ENCODE peak calls at places on chromosomes 2 and 18, in nine cellular contexts. Z is pancreas, G is adrenal gland, H is astrocyte, U is SJSA1, C is psoas muscle, T is GM23248, O is left ventricle myocardium inferior, J is PC-9. I is an unnamed sample. For H3K36me3, the result is how much of the 10 kb centered on the place peaks cover.

GRCh38 chr18:58247363-58247834 is 203.4 kb downstream of the NEDD4L start:
- DNase-seq in Z (peak), G (no peak), H (peak), U (no peak), C (no peak), T (peak), O (no peak), J (no peak), I (no peak)

GRCh38 chr18:53764086-53764485 is 460.4 kb downstream of the MBD2 start:
- DNase-seq in Z (no peak), G (no peak), H (no peak), U (no peak), C (no peak), T (no peak), O (no peak), J (no peak), I (no peak)

GRCh38 chr2:98912221-98912851 is 23.7 kb downstream of the CRACDL start:
- DNase-seq in Z (peak), G (peak), H (peak), U (no peak), C (peak), T (peak), O (no peak), J (peak), I (no peak)

GRCh38 chr2:200944467-200945394 is 18.7 kb downstream of the ORC2 start:
- DNase-seq in Z (no peak), G (peak), H (peak), U (peak), C (no peak), T (peak), O (no peak), J (peak), I (peak)

GRCh38 chr2:30716117-30716900 is 90.9 kb downstream of the CAPN13 start:
- DNase-seq in Z (no peak), G (no peak), H (no peak), U (no peak), C (no peak), T (no peak), O (no peak), J (no peak), I (no peak)

GRCh38 chr2:39724828-39725144 is 54.3 kb downstream of the THUMPD2 start:
- DNase-seq in Z (no peak), G (no peak), H (peak), U (peak), C (no peak), T (no peak), O (no peak), J (no peak), I (no peak)

GRCh38 chr2:165196411-165196810 is 7.4 kb downstream of the SCN3A start:
- DNase-seq in Z (no peak), G (no peak), H (no peak), U (no peak), C (no peak), T (no peak), O (no peak), J (no peak), I (no peak)

GRCh38 chr2:10039658-10040410 is 3.5 kb upstream of the KLF11 start:
- DNase-seq in Z (peak), G (peak), H (no peak), U (no peak), C (peak), T (peak), O (no peak), J (no peak), I (no peak)

GRCh38 chr2:132929786-132930185 is 259.8 kb upstream of the LYPD1 start:
- DNase-seq in Z (no peak), G (no peak), H (peak), U (no peak), C (no peak), T (no peak), O (no peak), J (no peak), I (no peak)

GRCh38 chr18:57352761-57353136 is 392 bp downstream of the ST8SIA3 start:
- DNase-seq in Z (no peak), G (no peak), H (no peak), U (no peak), C (no peak), T (no peak), O (no peak), J (no peak), I (no peak)

GRCh38 chr2:208545398-208546042 is 138.9 kb downstream of the PTH2R start:
- DNase-seq in Z (no peak), G (no peak), H (no peak), U (no peak), C (no peak), T (no peak), O (no peak), J (no peak), I (peak)

GRCh38 chr2:61283443-61284160 is 121.6 kb downstream of the C2orf74 start:
- DNase-seq in Z (no peak), G (no peak), H (no peak), U (no peak), C (no peak), T (no peak), O (no peak), J (no peak), I (peak)

GRCh38 chr2:61277756-61278155 is 115.8 kb downstream of the C2orf74 start:
- DNase-seq in Z (no peak), G (no peak), H (no peak), U (no peak), C (no peak), T (no peak), O (no peak), J (no peak), I (no peak)

GRCh38 chr2:61287254-61287653 is 125.3 kb downstream of the C2orf74 start:
- DNase-seq in Z (no peak), G (no peak), H (no peak), U (no peak), C (no peak), T (no peak), O (no peak), J (no peak), I (peak)

DNA sequence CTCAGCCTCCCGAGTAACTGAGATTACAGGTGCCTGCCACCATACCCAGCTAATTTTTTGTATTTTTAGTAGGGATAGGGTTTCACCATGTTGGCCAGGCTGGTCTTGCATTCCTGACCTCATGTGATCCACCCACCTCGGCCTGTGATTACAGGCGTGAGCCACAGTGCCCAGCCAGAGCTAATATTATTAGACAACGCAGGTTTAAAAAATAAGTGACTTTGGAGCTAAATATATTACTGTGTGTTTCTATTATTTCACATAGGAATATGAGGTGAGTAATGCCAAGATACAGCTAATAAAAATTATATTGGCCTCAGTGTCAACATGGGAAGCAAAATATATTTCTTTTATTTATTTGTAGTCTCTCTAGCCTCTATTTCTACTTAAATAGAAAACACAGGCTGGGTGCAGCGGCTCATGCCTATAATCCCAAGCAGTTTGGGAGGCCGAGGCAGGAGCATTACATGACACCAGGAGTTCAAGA is 120.2 kb downstream of the C2orf74 start:
- DNase-seq in Z (no peak), G (no peak), H (no peak), U (no peak), C (no peak), T (no peak), O (no peak), J (no peak), I (no peak)
- H3K36me3 ChIP-seq in Z (under half), G (under half), H (under half), U (under half), C (half or more), T (half or more), O (half or more), J (under half), I (under half)

DNA sequence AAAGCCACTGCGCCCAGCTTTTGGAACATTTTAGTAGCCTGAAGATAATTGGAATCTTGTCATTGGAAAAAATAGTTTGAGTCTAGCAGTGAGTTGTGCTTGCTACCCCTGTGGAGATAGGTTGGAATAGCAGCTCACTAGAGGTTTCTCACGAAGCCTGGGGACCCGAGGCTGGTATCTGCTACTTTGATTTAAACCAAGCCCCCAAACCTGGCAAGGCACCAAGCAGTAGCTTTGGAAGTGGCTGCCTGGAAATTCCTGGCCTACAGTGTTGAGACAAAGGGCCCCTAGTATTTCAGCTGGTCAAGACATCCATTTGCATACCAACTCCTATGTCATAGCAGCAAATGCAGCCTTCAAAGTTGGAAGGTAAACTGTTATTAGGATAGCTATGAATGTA is 42.1 kb downstream of the NOP58 start:
- DNase-seq in Z (no peak), G (no peak), H (no peak), U (no peak), C (no peak), T (no peak), O (no peak), J (no peak), I (no peak)
- H3K36me3 ChIP-seq in Z (under half), G (under half), H (under half), U (half or more), C (half or more), T (under half), O (under half), J (under half), I (under half)

GRCh38 chr2:97355176-97355575 is 234.5 kb downstream of the ANKRD36B start:
- DNase-seq in Z (no peak), G (no peak), H (no peak), U (no peak), C (no peak), T (no peak), O (no peak), J (no peak), I (no peak)
- H3K36me3 ChIP-seq in Z (under half), G (under half), H (under half), U (under half), C (under half), T (under half), O (under half), J (under half), I (under half)

GRCh38 chr2:205216092-205216491 is 466.2 kb upstream of the NRP2 start:
- DNase-seq in Z (no peak), G (no peak), H (no peak), U (no peak), C (no peak), T (no peak), O (no peak), J (no peak), I (no peak)

GRCh38 chr2:205217004-205217403 is 465.3 kb upstream of the NRP2 start:
- DNase-seq in Z (no peak), G (no peak), H (no peak), U (no peak), C (no peak), T (no peak), O (no peak), J (no peak), I (no peak)

GRCh38 chr2:205220559-205220958 is 461.7 kb upstream of the NRP2 start:
- DNase-seq in Z (no peak), G (no peak), H (no peak), U (no peak), C (no peak), T (no peak), O (no peak), J (no peak), I (no peak)

GRCh38 chr2:205218056-205218455 is 464.2 kb upstream of the NRP2 start:
- DNase-seq in Z (no peak), G (no peak), H (peak), U (no peak), C (no peak), T (peak), O (no peak), J (no peak), I (no peak)

GRCh38 chr2:205216580-205216979 is 465.7 kb upstream of the NRP2 start:
- DNase-seq in Z (no peak), G (no peak), H (peak), U (no peak), C (no peak), T (no peak), O (no peak), J (no peak), I (no peak)
- H3K36me3 ChIP-seq in Z (under half), G (under half), H (under half), U (under half), C (under half), T (under half), O (under half), J (under half), I (under half)

GRCh38 chr2:84441505-84441904 is 17.6 kb downstream of the SUCLG1 start:
- DNase-seq in Z (no peak), G (no peak), H (no peak), U (no peak), C (no peak), T (no peak), O (no peak), J (no peak), I (no peak)

GRCh38 chr2:84442888-84443287 is 16.2 kb downstream of the SUCLG1 start:
- DNase-seq in Z (no peak), G (no peak), H (no peak), U (no peak), C (no peak), T (no peak), O (no peak), J (no peak), I (no peak)

GRCh38 chr2:84449055-84449454 is 10.0 kb downstream of the SUCLG1 start:
- DNase-seq in Z (no peak), G (no peak), H (no peak), U (no peak), C (no peak), T (no peak), O (no peak), J (no peak), I (no peak)

GRCh38 chr2:84441036-84441435 is 18.0 kb downstream of the SUCLG1 start:
- DNase-seq in Z (no peak), G (no peak), H (no peak), U (no peak), C (no peak), T (no peak), O (no peak), J (no peak), I (no peak)

DNA sequence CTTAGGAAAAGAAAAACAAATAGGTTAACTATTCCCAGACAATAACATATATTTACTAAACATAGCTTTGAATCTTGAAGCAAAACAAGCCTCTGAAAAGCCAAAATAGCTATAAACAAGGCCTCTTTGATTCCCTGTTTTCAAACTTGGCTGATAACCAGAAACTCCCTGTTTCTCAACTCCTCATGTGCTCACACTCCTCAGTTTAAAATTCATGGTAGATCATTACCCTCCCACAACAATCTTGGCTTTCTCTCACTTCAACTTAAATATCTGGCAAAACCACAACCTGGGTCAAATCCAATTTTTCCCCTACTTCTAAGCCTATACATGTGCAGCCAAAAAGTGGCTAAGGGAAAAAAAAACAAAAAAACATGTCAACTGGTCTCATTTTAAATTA is 15.6 kb downstream of the SUCLG1 start:
- DNase-seq in Z (no peak), G (no peak), H (peak), U (no peak), C (no peak), T (no peak), O (no peak), J (no peak), I (no peak)
- H3K36me3 ChIP-seq in Z (under half), G (under half), H (under half), U (half or more), C (half or more), T (under half), O (half or more), J (under half), I (under half)

DNA sequence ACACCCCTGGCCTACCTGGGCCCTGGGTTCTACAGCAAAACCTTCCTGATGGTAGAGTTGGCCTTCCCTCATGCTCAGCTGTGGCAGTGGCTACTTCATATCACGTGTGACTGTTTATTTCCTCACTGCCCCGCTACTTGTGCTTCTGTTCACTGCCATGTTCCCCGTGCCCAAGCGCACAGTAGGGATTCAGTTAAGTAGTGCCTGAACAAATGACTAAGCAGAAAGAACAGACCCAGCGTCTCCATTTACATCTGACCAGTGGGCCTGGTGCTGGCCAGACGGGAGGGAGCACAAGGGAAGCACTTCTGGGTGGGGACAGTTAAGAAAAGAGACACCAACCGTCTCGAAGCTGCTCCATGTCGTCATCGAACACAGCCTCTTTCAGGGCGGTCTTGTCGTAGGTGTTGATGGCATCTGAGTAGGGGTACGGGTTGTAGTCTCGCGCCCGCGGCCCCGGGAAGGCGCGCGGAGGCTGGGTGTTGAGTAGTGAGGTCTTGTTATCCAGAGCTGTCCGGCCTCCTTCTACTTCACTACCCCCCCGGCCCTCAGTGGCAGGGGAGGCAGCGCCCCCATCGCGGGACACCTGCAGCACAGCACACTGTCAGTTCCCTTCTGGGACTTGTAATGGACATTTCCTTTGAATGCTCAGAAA is 82.4 kb upstream of the TFCP2L1 start:
- DNase-seq in Z (no peak), G (no peak), H (no peak), U (no peak), C (no peak), T (no peak), O (no peak), J (no peak), I (no peak)
- H3K36me3 ChIP-seq in Z (under half), G (under half), H (under half), U (under half), C (half or more), T (under half), O (half or more), J (under half), I (under half)

GRCh38 chr2:210169871-210170441 is 1.3 kb downstream of the KANSL1L start:
- DNase-seq in Z (no peak), G (no peak), H (peak), U (no peak), C (no peak), T (peak), O (no peak), J (no peak), I (peak)
- H3K36me3 ChIP-seq in Z (under half), G (under half), H (under half), U (under half), C (under half), T (under half), O (under half), J (under half), I (under half)